ENCODE peak calls at places on chromosome 5, in ten cellular contexts. V, O, C, D, J, K, H, M, S and T are unnamed samples.

GRCh38 chr5:133696782-133697507 is 84.6 kb upstream of the FSTL4 start:
- DNase-seq in V (peak), O (no peak), C (no peak), D (no peak), J (peak), K (no peak), H (no peak), M (no peak), S (no peak), T (peak)

GRCh38 chr5:28397502-28397941 is 1359.1 kb upstream of the CDH9 start:
- DNase-seq in V (no peak), O (no peak), C (no peak), D (peak), J (no peak), K (peak), H (no peak), M (no peak), S (peak), T (no peak)

GRCh38 chr5:57012511-57012910 is 60.6 kb upstream of the MIER3 start:
- DNase-seq in V (no peak), O (no peak), C (no peak), D (no peak), J (no peak), K (no peak), H (no peak), M (no peak), S (no peak), T (no peak)

GRCh38 chr5:171434874-171435273 is 15.4 kb downstream of the FGF18 start:
- DNase-seq in V (no peak), O (no peak), C (no peak), D (no peak), J (no peak), K (no peak), H (no peak), M (no peak), S (no peak), T (no peak)

GRCh38 chr5:91170266-91170665 is 212.9 kb downstream of the ARRDC3 start:
- DNase-seq in V (no peak), O (no peak), C (peak), D (no peak), J (no peak), K (peak), H (no peak), M (no peak), S (no peak), T (no peak)

GRCh38 chr5:58318468-58318867 is 141.4 kb downstream of the PLK2 start:
- DNase-seq in V (no peak), O (no peak), C (no peak), D (peak), J (no peak), K (peak), H (no peak), M (peak), S (no peak), T (no peak)

GRCh38 chr5:149228610-149229297 is 42.9 kb upstream of the AFAP1L1 start:
- DNase-seq in V (peak), O (no peak), C (no peak), D (peak), J (no peak), K (peak), H (no peak), M (peak), S (peak), T (peak)

GRCh38 chr5:90983148-90983547 is 400.0 kb downstream of the ARRDC3 start:
- DNase-seq in V (no peak), O (no peak), C (no peak), D (peak), J (no peak), K (peak), H (no peak), M (no peak), S (peak), T (no peak)

GRCh38 chr5:174751154-174751990 is 27.0 kb downstream of the MSX2 start:
- DNase-seq in V (peak), O (no peak), C (no peak), D (peak), J (no peak), K (no peak), H (no peak), M (no peak), S (no peak), T (no peak)

GRCh38 chr5:14270212-14270702 is 127.1 kb downstream of the TRIO start:
- DNase-seq in V (no peak), O (no peak), C (peak), D (peak), J (no peak), K (peak), H (peak), M (peak), S (no peak), T (peak)

GRCh38 chr5:1468629-1469527 is 23.6 kb upstream of the SLC6A3 start:
- DNase-seq in V (no peak), O (no peak), C (no peak), D (no peak), J (no peak), K (no peak), H (no peak), M (no peak), S (no peak), T (no peak)

GRCh38 chr5:132821791-132822190 is 8.7 kb downstream of the SHROOM1 start:
- DNase-seq in V (peak), O (no peak), C (no peak), D (no peak), J (peak), K (no peak), H (no peak), M (no peak), S (no peak), T (peak)

GRCh38 chr5:177188775-177189174 is 55.2 kb downstream of the NSD1 start:
- DNase-seq in V (no peak), O (no peak), C (no peak), D (no peak), J (no peak), K (no peak), H (no peak), M (no peak), S (no peak), T (no peak)